ENCODE peak calls at places on chromosomes 2 and 18, in six cellular contexts. M is kidney tubule cell, T is fibroblast of lung, C is HL-60, J is neuronal stem cell, U is tibial artery. O is an unnamed sample.

GRCh38 chr2:52128081-52128480 is 1096.1 kb upstream of the NRXN1 start:
- DNase-seq in M (peak), T (no peak), C (no peak), J (no peak), U (no peak), O (no peak)

GRCh38 chr18:14978962-14979535 is 231.1 kb downstream of the ANKRD30B start:
- DNase-seq in M (peak), T (no peak), C (peak), J (peak), U (no peak), O (no peak)

GRCh38 chr2:84906900-84907714 is 1.7 kb downstream of the TMSB10 start:
- DNase-seq in M (peak), T (peak), C (peak), J (peak), U (peak), O (peak)

GRCh38 chr18:57075716-57076400 is 71.0 kb upstream of the BOD1L2 start:
- DNase-seq in M (no peak), T (no peak), C (no peak), J (peak), U (no peak), O (no peak)

GRCh38 chr18:27668126-27668525 is 483.0 kb upstream of the CHST9 start:
- DNase-seq in M (no peak), T (peak), C (no peak), J (no peak), U (no peak), O (no peak)

GRCh38 chr2:45014016-45014702 is 4.9 kb upstream of the SIX2 start:
- DNase-seq in M (peak), T (peak), C (no peak), J (no peak), U (peak), O (no peak)

GRCh38 chr2:182949052-182949451 is 82.6 kb upstream of the FRZB start:
- DNase-seq in M (peak), T (no peak), C (no peak), J (no peak), U (no peak), O (no peak)

GRCh38 chr18:902179-902718 is 2.4 kb upstream of the ADCYAP1 start:
- DNase-seq in M (peak), T (peak), C (no peak), J (no peak), U (no peak), O (no peak)

GRCh38 chr2:20633001-20633400 is 17.9 kb downstream of the HS1BP3 start:
- DNase-seq in M (no peak), T (no peak), C (no peak), J (no peak), U (no peak), O (no peak)

GRCh38 chr2:88059979-88060906 is 4.7 kb upstream of the KRCC1 start:
- DNase-seq in M (peak), T (peak), C (peak), J (peak), U (no peak), O (peak)

GRCh38 chr18:70166668-70167067 is 38.8 kb downstream of the RTTN start:
- DNase-seq in M (no peak), T (no peak), C (no peak), J (no peak), U (no peak), O (no peak)

GRCh38 chr18:57898506-57899124 is 95.5 kb upstream of the ATP8B1 start:
- DNase-seq in M (peak), T (peak), C (peak), J (no peak), U (no peak), O (no peak)

GRCh38 chr2:211688196-211688595 is 850.4 kb downstream of the ERBB4 start:
- DNase-seq in M (no peak), T (no peak), C (no peak), J (no peak), U (no peak), O (no peak)

GRCh38 chr2:113842919-113843736 is 46.8 kb upstream of the ACTR3 start:
- DNase-seq in M (peak), T (peak), C (no peak), J (no peak), U (no peak), O (peak)

GRCh38 chr18:10322408-10322807 is 132.0 kb upstream of the APCDD1 start:
- DNase-seq in M (peak), T (peak), C (no peak), J (no peak), U (no peak), O (no peak)

GRCh38 chr2:38168710-38169480 is 92.9 kb upstream of the CYP1B1 start:
- DNase-seq in M (peak), T (peak), C (peak), J (no peak), U (no peak), O (peak)

GRCh38 chr2:45330617-45331016 is 280.4 kb downstream of the SRBD1 start:
- DNase-seq in M (peak), T (no peak), C (no peak), J (no peak), U (no peak), O (no peak)

GRCh38 chr2:9332136-9332852 is 91.0 kb downstream of the ITGB1BP1 start:
- DNase-seq in M (no peak), T (no peak), C (no peak), J (no peak), U (no peak), O (no peak)

GRCh38 chr18:67265464-67266245 is 250.9 kb downstream of the DSEL start:
- DNase-seq in M (no peak), T (peak), C (no peak), J (no peak), U (no peak), O (peak)

GRCh38 chr18:72588339-72588738 is 44.2 kb upstream of the CBLN2 start:
- DNase-seq in M (no peak), T (no peak), C (no peak), J (no peak), U (no peak), O (no peak)

GRCh38 chr2:16034151-16034974 is 94.0 kb downstream of the MYCN start:
- DNase-seq in M (peak), T (no peak), C (no peak), J (no peak), U (no peak), O (no peak)

GRCh38 chr2:46157072-46157965 is 139.9 kb upstream of the EPAS1 start:
- DNase-seq in M (no peak), T (no peak), C (no peak), J (no peak), U (peak), O (no peak)

GRCh38 chr2:37878536-37878935 is 46.6 kb upstream of the RMDN2 start:
- DNase-seq in M (no peak), T (no peak), C (no peak), J (no peak), U (no peak), O (no peak)

GRCh38 chr2:47437287-47437686 is 34.3 kb downstream of the MSH2 start:
- DNase-seq in M (peak), T (peak), C (no peak), J (no peak), U (no peak), O (peak)

GRCh38 chr18:75582940-75583339 is 155.4 kb upstream of the SMIM21 start:
- DNase-seq in M (no peak), T (no peak), C (no peak), J (no peak), U (no peak), O (no peak)

GRCh38 chr2:191748050-191748449 is 70.1 kb downstream of the NABP1 start:
- DNase-seq in M (peak), T (peak), C (no peak), J (no peak), U (no peak), O (no peak)

GRCh38 chr2:156399950-156400703 is 36.1 kb upstream of the GPD2 start:
- DNase-seq in M (peak), T (peak), C (no peak), J (no peak), U (peak), O (peak)

GRCh38 chr2:9950521-9951271 is 797 bp upstream of the GRHL1 start:
- DNase-seq in M (peak), T (peak), C (peak), J (peak), U (no peak), O (peak)

GRCh38 chr2:232235716-232236115 is 142.8 kb upstream of the ALPP start:
- DNase-seq in M (no peak), T (no peak), C (no peak), J (peak), U (no peak), O (no peak)

GRCh38 chr18:9612215-9612830 is 2.0 kb downstream of the PPP4R1 start:
- DNase-seq in M (peak), T (peak), C (peak), J (no peak), U (no peak), O (peak)

O was measured in RCC 7860.